ENCODE peak calls at places on chromosome 6, in seven cellular contexts. I, L, K, W, P, G and N are unnamed samples.
A peak's percentile ranks its signal among the peaks of the same experiment; 100 is the strongest.

GRCh38 chr6:27870486-27870885 is 41.7 kb downstream of the OR2B2 start:
- DNase-seq in L (no peak), I (no peak), G (no peak), K (no peak), W (no peak), P (no peak), N (no peak)

GRCh38 chr6:16224409-16224808 is 14.0 kb upstream of the GMPR start:
- DNase-seq in L (peak; percentile 13), I (no peak), W (no peak), P (no peak), K (no peak), G (no peak), N (no peak)

GRCh38 chr6:159826968-159827647 is 27.0 kb downstream of the PNLDC1 start:
- DNase-seq in L (no peak), W (no peak), G (no peak), I (no peak), K (no peak), P (no peak), N (no peak)

GRCh38 chr6:54481096-54481495 is 172.9 kb downstream of the TINAG start:
- DNase-seq in K (no peak), I (peak; percentile 21), W (no peak), G (no peak), L (no peak), P (no peak), N (no peak)

GRCh38 chr6:148157841-148158240 is 184.8 kb upstream of the SASH1 start:
- DNase-seq in P (no peak), L (no peak), K (no peak), I (no peak), W (no peak), G (no peak), N (no peak)

GRCh38 chr6:28811873-28812272 is 111.9 kb downstream of the TRIM27 start:
- DNase-seq in P (no peak), L (no peak), K (no peak), I (no peak), G (no peak), W (no peak), N (no peak)

GRCh38 chr6:16081337-16081736 is 47.5 kb upstream of the MYLIP start:
- DNase-seq in I (no peak), L (no peak), W (no peak), K (no peak), G (no peak), P (no peak), N (no peak)

GRCh38 chr6:4948781-4949450 is 54.9 kb downstream of the RPP40 start:
- DNase-seq in W (no peak), P (no peak), L (no peak), I (no peak), G (no peak), K (no peak), N (no peak)

DNA sequence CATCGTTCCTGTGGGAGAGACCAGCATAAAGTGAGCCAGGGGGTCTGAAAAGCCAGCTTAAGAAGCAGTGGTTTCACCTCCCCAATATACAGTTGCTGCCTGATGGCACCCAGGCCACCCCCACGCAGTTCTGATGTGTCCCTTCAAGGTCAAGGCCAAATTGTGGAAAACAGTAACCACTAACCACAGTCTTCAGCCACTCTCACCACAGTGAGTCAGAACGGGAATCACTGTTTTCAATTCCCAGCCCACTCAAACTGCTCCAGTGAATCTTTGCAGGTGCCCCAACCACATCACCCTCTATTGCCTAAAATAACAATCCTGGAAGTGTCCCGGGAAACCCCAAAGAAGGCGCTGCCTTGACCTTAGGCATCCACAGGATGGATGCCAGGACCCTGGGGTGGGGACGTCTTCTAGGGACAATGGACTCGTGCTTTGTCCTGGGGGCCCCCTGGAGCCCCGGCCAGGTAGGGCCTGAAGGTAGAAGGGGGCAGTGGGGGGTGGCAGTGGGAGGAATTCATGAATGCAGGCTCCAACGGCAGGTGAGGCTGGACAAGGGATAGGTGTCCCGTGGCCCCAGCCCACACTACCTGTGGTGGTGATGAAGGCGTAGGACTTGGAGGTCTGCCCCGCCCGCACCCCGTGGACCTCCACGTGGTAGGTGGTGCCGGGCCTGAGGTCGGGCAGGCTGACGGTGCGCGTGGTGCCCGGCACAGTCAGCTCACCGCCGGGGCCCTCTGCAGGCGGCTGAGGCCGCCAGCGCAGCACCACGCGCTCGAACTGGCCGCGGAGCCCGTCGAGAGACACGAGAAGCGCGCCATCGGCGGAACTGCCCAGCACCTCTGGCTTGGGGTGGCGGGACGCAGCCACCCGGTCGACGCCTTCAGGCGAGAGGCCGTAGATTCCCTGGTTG is 22.2 kb downstream of the TNXB start:
- DNase-seq in I (no peak), L (peak; percentile 52), P (no peak), K (no peak), G (no peak), W (no peak), N (no peak)
- H3K27ac ChIP-seq in I (peak overlapping the region; percentile 75), L (peak overlapping the region; percentile 50), P (no peak overlapping the region), K (no peak overlapping the region), G (peak overlapping the region; percentile 73), W (no peak overlapping the region), N (no peak overlapping the region)

GRCh38 chr6:85390775-85391174 is 59.1 kb upstream of the NT5E start:
- DNase-seq in I (no peak), W (no peak), P (no peak), G (no peak), K (no peak), L (no peak), N (no peak)
- H3K27ac ChIP-seq in I (peak overlapping the region; percentile 48), W (no peak overlapping the region), P (no peak overlapping the region), G (no peak overlapping the region), K (no peak overlapping the region), L (no peak overlapping the region), N (no peak overlapping the region)

GRCh38 chr6:52594216-52594615 is 17.4 kb upstream of the TRAM2 start:
- DNase-seq in G (no peak), P (no peak), L (no peak), K (no peak), I (no peak), W (no peak), N (no peak)

GRCh38 chr6:52597738-52598122 is 20.9 kb upstream of the TRAM2 start:
- DNase-seq in L (no peak), G (no peak), W (no peak), P (no peak), I (no peak), K (no peak), N (no peak)

GRCh38 chr6:52595796-52596130 is 18.9 kb upstream of the TRAM2 start:
- DNase-seq in G (no peak), I (no peak), K (no peak), W (no peak), P (no peak), L (no peak), N (no peak)

GRCh38 chr6:52596371-52597028 is 19.6 kb upstream of the TRAM2 start:
- DNase-seq in K (no peak), I (no peak), W (no peak), L (no peak), P (no peak), G (no peak), N (peak; percentile 12)

DNA sequence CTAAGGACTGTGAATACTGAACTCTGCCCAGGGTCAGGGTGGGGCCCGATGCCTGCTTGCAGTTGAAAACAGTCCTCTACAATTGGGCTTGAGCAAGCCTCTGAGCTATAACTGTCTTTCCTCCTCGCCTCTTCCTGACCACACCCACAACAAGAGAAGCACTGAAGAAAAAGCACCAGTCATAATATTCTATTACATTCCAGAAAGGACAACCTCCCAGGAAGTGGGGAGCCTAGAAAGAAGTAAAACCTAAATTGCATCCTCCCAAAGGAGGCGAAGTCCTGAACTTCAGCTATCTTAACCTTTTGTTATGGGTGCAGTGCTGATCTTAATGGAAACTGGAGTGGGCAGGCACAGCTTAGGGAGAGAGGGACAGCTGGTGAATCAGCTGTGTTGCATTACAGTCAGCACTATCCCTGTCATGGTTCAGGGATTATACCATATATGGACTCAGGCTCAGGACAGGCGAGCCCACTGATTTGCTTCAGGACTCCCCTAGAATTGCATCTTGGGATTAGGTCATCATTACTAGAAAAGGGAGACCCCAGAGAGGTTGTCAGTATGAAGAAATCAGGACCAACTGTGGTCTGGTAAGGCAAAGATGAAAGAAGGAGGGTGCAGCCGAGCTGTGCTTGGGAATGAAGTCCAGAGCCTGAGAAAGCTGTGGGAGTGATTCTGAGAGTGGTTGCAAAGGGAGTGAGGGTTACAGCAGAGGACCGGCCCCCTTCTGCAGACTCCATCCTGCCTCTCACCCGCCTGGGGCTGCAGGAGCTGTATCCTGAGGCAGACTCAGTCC is 18.3 kb upstream of the TRAM2 start:
- DNase-seq in P (no peak), G (no peak), K (no peak), L (peak; percentile 45), W (no peak), I (peak; percentile 67), N (no peak)
- H3K27ac ChIP-seq in P (no peak overlapping the region), G (peak overlapping the region; percentile 52), K (no peak overlapping the region), L (peak overlapping the region; percentile 12), W (no peak overlapping the region), I (peak overlapping the region; percentile 87), N (no peak overlapping the region)

DNA sequence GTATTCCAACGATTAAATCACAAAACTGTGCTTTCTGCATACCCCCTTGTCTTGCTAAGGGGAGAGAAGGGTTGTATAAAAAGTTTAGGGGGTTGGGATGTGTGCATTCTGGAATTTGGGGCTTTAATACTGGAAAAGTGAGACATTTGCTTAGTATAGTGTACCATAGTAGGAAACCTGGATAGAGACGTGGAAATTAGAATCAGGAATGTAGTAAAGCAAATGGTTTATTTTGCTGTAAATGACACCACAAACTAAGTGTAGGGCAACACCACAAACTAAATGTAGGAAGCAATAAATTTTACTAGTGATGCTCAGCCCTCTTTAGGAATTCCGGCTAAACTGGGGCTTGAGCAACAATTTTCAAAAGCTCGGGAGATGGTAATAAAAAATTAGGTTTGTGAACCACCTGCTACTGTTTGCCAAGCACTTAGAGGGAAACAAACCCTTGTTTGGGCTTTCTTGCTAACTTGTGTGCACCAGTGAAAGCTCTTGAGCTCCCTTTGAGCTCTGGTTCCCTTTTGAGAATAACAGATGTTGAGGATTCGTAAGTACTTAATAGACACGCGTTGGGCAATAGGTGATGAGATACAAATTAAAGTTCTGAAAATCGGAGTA is 13.8 kb downstream of the BRD2 start:
- DNase-seq in L (no peak), G (no peak), P (no peak), K (no peak), W (no peak), I (no peak), N (no peak)
- H3K27ac ChIP-seq in L (no peak overlapping the region), G (no peak overlapping the region), P (no peak overlapping the region), K (no peak overlapping the region), W (no peak overlapping the region), I (peak overlapping the region; percentile 55), N (no peak overlapping the region)

GRCh38 chr6:14861491-14861943 is 384.4 kb upstream of the JARID2 start:
- DNase-seq in G (no peak), I (no peak), P (no peak), L (no peak), W (no peak), K (no peak), N (no peak)
- H3K27ac ChIP-seq in G (no peak overlapping the region), I (no peak overlapping the region), P (no peak overlapping the region), L (no peak overlapping the region), W (no peak overlapping the region), K (no peak overlapping the region), N (no peak overlapping the region)

GRCh38 chr6:21402368-21402767 is 191.2 kb upstream of the SOX4 start:
- DNase-seq in L (no peak), K (no peak), P (no peak), I (peak; percentile 12), G (no peak), W (no peak), N (no peak)
- H3K27ac ChIP-seq in L (no peak overlapping the region), K (no peak overlapping the region), P (no peak overlapping the region), I (no peak overlapping the region), G (no peak overlapping the region), W (no peak overlapping the region), N (no peak overlapping the region)

GRCh38 chr6:44740566-44741120 is 353.1 kb downstream of the CDC5L start:
- DNase-seq in P (no peak), L (no peak), G (no peak), K (no peak), W (no peak), I (no peak), N (no peak)
- H3K27ac ChIP-seq in P (no peak overlapping the region), L (no peak overlapping the region), G (no peak overlapping the region), K (no peak overlapping the region), W (no peak overlapping the region), I (no peak overlapping the region), N (no peak overlapping the region)